ENCODE peak calls at places on chromosomes 1 and 21, in six cellular contexts. W is MV-4-11; B is stimulated activated CD8-positive, alpha-beta memory T cell treated with anti-CD3 and anti-CD28 coated beads, Interleukin-2, amount 100 ng/mL, for 48 hours; R is RWPE1; L is IMR-90; S is nucleus accumbens. E is an unnamed sample.

GRCh38 chr1:28329395-28330153 is 734 bp downstream of the MED18 start:
- DNase-seq in W (peak), B (peak), R (no peak), L (peak), S (no peak), E (peak)

GRCh38 chr1:99754055-99754626 is 12.3 kb downstream of the FRRS1 start:
- DNase-seq in W (no peak), B (no peak), R (no peak), L (no peak), S (no peak), E (no peak)

GRCh38 chr1:235011064-235011598 is 117.5 kb downstream of the TOMM20 start:
- DNase-seq in W (no peak), B (peak), R (no peak), L (no peak), S (no peak), E (no peak)

GRCh38 chr21:26909972-26910371 is 56.9 kb downstream of the ADAMTS5 start:
- DNase-seq in W (no peak), B (no peak), R (no peak), L (no peak), S (no peak), E (peak)

GRCh38 chr1:183281039-183281438 is 95.0 kb downstream of the LAMC2 start:
- DNase-seq in W (peak), B (no peak), R (no peak), L (peak), S (no peak), E (no peak)

GRCh38 chr21:34185051-34185750 is 111.8 kb downstream of the MRPS6 start:
- DNase-seq in W (no peak), B (no peak), R (no peak), L (no peak), S (no peak), E (no peak)

GRCh38 chr1:116278541-116278866 is 94.5 kb upstream of the ATP1A1 start:
- DNase-seq in W (no peak), B (no peak), R (no peak), L (no peak), S (no peak), E (no peak)

GRCh38 chr1:150144606-150145005 is 5.1 kb upstream of the PLEKHO1 start:
- DNase-seq in W (peak), B (no peak), R (no peak), L (no peak), S (no peak), E (no peak)

GRCh38 chr21:35023396-35024070 is 25.6 kb downstream of the RUNX1 start:
- DNase-seq in W (no peak), B (no peak), R (no peak), L (no peak), S (no peak), E (peak)

GRCh38 chr1:212232020-212232570 is 53.1 kb upstream of the PPP2R5A start:
- DNase-seq in W (peak), B (no peak), R (no peak), L (no peak), S (no peak), E (no peak)

GRCh38 chr1:41666991-41667631 is 182.6 kb upstream of the EDN2 start:
- DNase-seq in W (no peak), B (peak), R (no peak), L (peak), S (no peak), E (no peak)

GRCh38 chr1:150809651-150810050 is 1.6 kb upstream of the CTSK start:
- DNase-seq in W (no peak), B (no peak), R (peak), L (peak), S (no peak), E (no peak)

GRCh38 chr1:163813251-163813650 is 491.5 kb downstream of the NUF2 start:
- DNase-seq in W (no peak), B (no peak), R (no peak), L (no peak), S (no peak), E (no peak)

GRCh38 chr1:29379438-29380073 is 143.2 kb downstream of the PTPRU start:
- DNase-seq in W (peak), B (no peak), R (no peak), L (peak), S (no peak), E (no peak)

GRCh38 chr1:228339766-228340685 is 66.6 kb downstream of the TRIM11 start:
- DNase-seq in W (no peak), B (no peak), R (no peak), L (no peak), S (no peak), E (no peak)

GRCh38 chr1:154534263-154534844 is 24.1 kb downstream of the UBE2Q1 start:
- DNase-seq in W (no peak), B (no peak), R (peak), L (peak), S (no peak), E (peak)

GRCh38 chr1:68230901-68231626 is 1.3 kb downstream of the WLS start:
- DNase-seq in W (no peak), B (no peak), R (peak), L (no peak), S (no peak), E (peak)

GRCh38 chr1:3881191-3881475 is 18.9 kb downstream of the C1orf174 start:
- DNase-seq in W (peak), B (no peak), R (no peak), L (no peak), S (no peak), E (no peak)

GRCh38 chr1:2226525-2227340 is 1.4 kb upstream of the SKI start:
- DNase-seq in W (no peak), B (no peak), R (peak), L (no peak), S (no peak), E (peak)

GRCh38 chr1:236830560-236830959 is 35.5 kb downstream of the MTR start:
- DNase-seq in W (no peak), B (no peak), R (no peak), L (no peak), S (no peak), E (no peak)

GRCh38 chr1:183711691-183712401 is 58.7 kb upstream of the APOBEC4 start:
- DNase-seq in W (no peak), B (no peak), R (no peak), L (peak), S (no peak), E (peak)

GRCh38 chr1:201530741-201531521 is 8.0 kb upstream of the NAV1 start:
- DNase-seq in W (peak), B (peak), R (peak), L (peak), S (peak), E (peak)

GRCh38 chr1:201408176-201408814 is 9.2 kb upstream of the LAD1 start:
- DNase-seq in W (peak), B (peak), R (peak), L (peak), S (peak), E (peak)

GRCh38 chr1:61078611-61079010 is 3.8 kb upstream of the NFIA start:
- DNase-seq in W (no peak), B (no peak), R (no peak), L (no peak), S (no peak), E (peak)

GRCh38 chr1:153253693-153254092 is 5.8 kb upstream of the LORICRIN start:
- DNase-seq in W (no peak), B (no peak), R (no peak), L (no peak), S (no peak), E (no peak)

E was measured in hepatocyte.